ENCODE peak calls at places on chromosomes 3 and 15, in ten cellular contexts. L is dorsolateral prefrontal cortex, C is AG04449, J is HCT116, F is uterus, R is mesendoderm, Z is right atrium auricular region, Q is pancreas, P is left lung, K is upper lobe of right lung. B is an unnamed sample.

GRCh38 chr3:16520636-16521579 is 7.4 kb upstream of the RFTN1 start:
- DNase-seq in C (no peak), P (no peak), Q (no peak), K (no peak), J (no peak), R (peak; percentile 5), Z (no peak), L (no peak), F (no peak), B (no peak)

GRCh38 chr3:122948398-122948797 is 79.2 kb downstream of the SEMA5B start:
- DNase-seq in Q (no peak), F (no peak), R (peak; percentile 72), J (no peak), L (no peak), P (no peak), K (no peak), Z (no peak), C (no peak), B (no peak)

GRCh38 chr3:169581633-169582032 is 81.9 kb downstream of the MECOM start:
- DNase-seq in F (no peak), P (no peak), Z (no peak), J (no peak), Q (no peak), L (no peak), K (no peak), C (no peak), R (no peak), B (no peak)

GRCh38 chr15:39327005-39327725 is 253.7 kb upstream of the THBS1 start:
- DNase-seq in F (no peak), K (no peak), L (no peak), Q (no peak), R (no peak), J (no peak), P (no peak), C (no peak), Z (no peak), B (no peak)

GRCh38 chr3:99927651-99928390 is 110.2 kb downstream of the CMSS1 start:
- DNase-seq in K (no peak), L (no peak), J (no peak), R (no peak), Q (no peak), P (no peak), Z (no peak), C (no peak), F (no peak), B (no peak)

GRCh38 chr15:41716864-41717263 is 56.7 kb downstream of the MGA start:
- DNase-seq in L (no peak), F (no peak), Z (no peak), R (no peak), K (no peak), Q (no peak), C (no peak), P (no peak), J (no peak), B (no peak)

GRCh38 chr3:165884518-165884917 is 47.3 kb upstream of the BCHE start:
- DNase-seq in P (no peak), Q (no peak), L (no peak), C (no peak), K (no peak), F (no peak), Z (no peak), R (no peak), J (no peak), B (no peak)

GRCh38 chr3:28495301-28495700 is 146.7 kb upstream of the AZI2 start:
- DNase-seq in Q (no peak), J (no peak), C (no peak), P (no peak), Z (no peak), L (no peak), F (no peak), R (no peak), K (no peak), B (no peak)

GRCh38 chr3:88469216-88469615 is 319.5 kb downstream of the C3orf38 start:
- DNase-seq in F (no peak), Q (no peak), L (no peak), Z (no peak), R (no peak), K (no peak), C (no peak), P (no peak), J (no peak), B (no peak)

GRCh38 chr3:52313188-52313773 is 2.8 kb upstream of the DNAH1 start:
- DNase-seq in Z (no peak), J (no peak), L (no peak), Q (no peak), R (no peak), P (peak; percentile 8), K (no peak), C (no peak), F (no peak), B (no peak)

GRCh38 chr3:13866406-13866965 is 13.4 kb downstream of the WNT7A start:
- DNase-seq in J (no peak), L (no peak), C (no peak), Q (no peak), F (no peak), R (no peak), P (no peak), Z (no peak), K (no peak), B (no peak)

GRCh38 chr15:100958326-100959065 is 39.3 kb downstream of the LRRK1 start:
- DNase-seq in K (no peak), P (no peak), L (no peak), Q (no peak), Z (no peak), R (no peak), J (no peak), F (no peak), C (no peak), B (peak; percentile 18)

GRCh38 chr15:65512807-65513416 is 4.6 kb downstream of the DPP8 start:
- DNase-seq in J (no peak), F (peak; percentile 83), Q (no peak), L (no peak), Z (peak; percentile 77), K (no peak), R (no peak), C (no peak), P (no peak), B (no peak)

GRCh38 chr3:124556636-124557035 is 173.6 kb upstream of the UMPS start:
- DNase-seq in Z (no peak), J (no peak), R (no peak), K (no peak), P (no peak), Q (no peak), L (no peak), F (no peak), C (no peak), B (no peak)

GRCh38 chr3:124557433-124558232 is 172.6 kb upstream of the UMPS start:
- DNase-seq in R (peak; percentile 50), L (no peak), K (no peak), C (peak; percentile 21), Q (no peak), J (no peak), Z (no peak), P (no peak), F (no peak), B (no peak)

GRCh38 chr3:124560406-124561215 is 169.6 kb upstream of the UMPS start:
- DNase-seq in F (no peak), J (no peak), Q (no peak), K (no peak), P (no peak), L (no peak), C (no peak), R (peak; percentile 73), Z (no peak), B (no peak)

GRCh38 chr3:124559650-124560405 is 170.4 kb upstream of the UMPS start:
- DNase-seq in R (peak; percentile 89), K (peak; percentile 67), L (peak; percentile 80), J (peak; percentile 72), Q (peak; percentile 70), F (peak; percentile 57), Z (peak; percentile 77), P (no peak), C (peak; percentile 38), B (peak; percentile 53)

GRCh38 chr3:124558898-124559649 is 171.2 kb upstream of the UMPS start:
- DNase-seq in F (peak; percentile 78), Z (peak; percentile 76), C (peak; percentile 88), L (peak; percentile 70), P (peak; percentile 73), Q (peak; percentile 63), R (peak; percentile 82), K (peak; percentile 78), J (peak; percentile 48), B (peak; percentile 94)
- H3K4me3 ChIP-seq in F (no peak overlapping the region), Z (no peak overlapping the region), C (no peak overlapping the region), L (no peak overlapping the region), P (no peak overlapping the region), Q (no peak overlapping the region), R (no peak overlapping the region), K (no peak overlapping the region), J (no peak overlapping the region), B (no peak overlapping the region)

GRCh38 chr15:24985224-24985623 is 30.4 kb downstream of the SNRPN start:
- DNase-seq in Q (no peak), Z (no peak), F (no peak), P (no peak), J (no peak), L (no peak), K (no peak), R (no peak), C (no peak), B (no peak)
- H3K4me3 ChIP-seq in Q (no peak overlapping the region), Z (no peak overlapping the region), F (no peak overlapping the region), P (no peak overlapping the region), J (no peak overlapping the region), L (no peak overlapping the region), K (no peak overlapping the region), R (no peak overlapping the region), C (no peak overlapping the region), B (no peak overlapping the region)

GRCh38 chr3:66500575-66501482 is at the start of gene LRIG1:
- DNase-seq in C (peak; percentile 63), K (peak; percentile 100), P (peak; percentile 100), Q (peak; percentile 100), Z (peak; percentile 99), R (peak; percentile 99), F (peak; percentile 100), J (peak; percentile 91), L (peak; percentile 99), B (peak; percentile 95)

GRCh38 chr3:66502981-66503380 is 2.2 kb upstream of the LRIG1 start:
- DNase-seq in R (no peak), F (no peak), J (no peak), Z (no peak), K (no peak), C (no peak), L (no peak), Q (no peak), P (no peak), B (no peak)

GRCh38 chr3:66502267-66502874 is 1.5 kb upstream of the LRIG1 start:
- DNase-seq in J (no peak), F (no peak), Q (no peak), L (no peak), Z (no peak), P (no peak), K (no peak), R (no peak), C (no peak), B (no peak)

GRCh38 chr3:66499881-66500574 is 794 bp downstream of the LRIG1 start:
- DNase-seq in L (peak; percentile 62), Z (no peak), C (no peak), R (no peak), F (peak; percentile 35), J (no peak), K (peak; percentile 80), Q (peak; percentile 75), P (peak; percentile 90), B (no peak)

GRCh38 chr3:66501483-66502266 is 853 bp upstream of the LRIG1 start:
- DNase-seq in L (no peak), Q (no peak), F (peak; percentile 35), P (peak; percentile 63), Z (no peak), K (no peak), R (no peak), J (no peak), C (no peak), B (no peak)
- H3K4me3 ChIP-seq in L (peak overlapping the region; percentile 44), Q (peak overlapping the region; percentile 100), F (peak overlapping the region; percentile 44), P (peak overlapping the region; percentile 28), Z (peak overlapping the region; percentile 38), K (peak overlapping the region; percentile 83), R (peak overlapping the region; percentile 13), J (peak overlapping the region; percentile 47), C (peak overlapping the region; percentile 63), B (peak overlapping the region; percentile 56)

GRCh38 chr3:128294999-128295468 is 141.8 kb downstream of the EEFSEC start:
- DNase-seq in R (no peak), Z (peak; percentile 26), P (no peak), C (no peak), J (no peak), L (no peak), F (no peak), K (no peak), Q (no peak), B (no peak)
- H3K4me3 ChIP-seq in R (no peak overlapping the region), Z (no peak overlapping the region), P (no peak overlapping the region), C (no peak overlapping the region), J (no peak overlapping the region), L (no peak overlapping the region), F (no peak overlapping the region), K (no peak overlapping the region), Q (no peak overlapping the region), B (no peak overlapping the region)

B was measured in skeletal muscle cell.